ENCODE peak calls at places on chromosome 21, in eight cellular contexts. One of them, this sample, is unnamed. For H3K36me3 and H3K4me1, the result is how much of the 10 kb centered on the place peaks cover.

GRCh38 chr21:29196021-29196663 is 65.7 kb downstream of the MAP3K7CL start:
- DNase-seq in neural progenitor cell: no peak
- DNase-seq in fibroblast of lung: peak
- DNase-seq in left ventricle myocardium inferior: no peak
- DNase-seq in MM.1S: peak
- DNase-seq in psoas muscle: no peak
- DNase-seq in IMR-90: peak
- DNase-seq in heart left ventricle: peak
- DNase-seq in this sample: no peak

GRCh38 chr21:26845750-26846035 is 484 bp upstream of the ADAMTS1 start:
- DNase-seq in neural progenitor cell: no peak
- DNase-seq in fibroblast of lung: no peak
- DNase-seq in left ventricle myocardium inferior: no peak
- DNase-seq in MM.1S: no peak
- DNase-seq in psoas muscle: no peak
- DNase-seq in IMR-90: no peak
- DNase-seq in heart left ventricle: no peak
- DNase-seq in this sample: no peak

GRCh38 chr21:39660191-39660590 is 47.5 kb downstream of the B3GALT5 start:
- DNase-seq in neural progenitor cell: no peak
- DNase-seq in fibroblast of lung: peak
- DNase-seq in left ventricle myocardium inferior: peak
- DNase-seq in MM.1S: no peak
- DNase-seq in psoas muscle: no peak
- DNase-seq in IMR-90: peak
- DNase-seq in heart left ventricle: peak
- DNase-seq in this sample: no peak

GRCh38 chr21:30209571-30209970 is 6.3 kb downstream of the CLDN8 start:
- DNase-seq in neural progenitor cell: peak
- DNase-seq in fibroblast of lung: no peak
- DNase-seq in left ventricle myocardium inferior: no peak
- DNase-seq in MM.1S: no peak
- DNase-seq in psoas muscle: no peak
- DNase-seq in IMR-90: no peak
- DNase-seq in heart left ventricle: no peak
- DNase-seq in this sample: no peak

GRCh38 chr21:34836103-34836932 is 167.5 kb downstream of the CLIC6 start:
- DNase-seq in neural progenitor cell: no peak
- DNase-seq in fibroblast of lung: peak
- DNase-seq in left ventricle myocardium inferior: no peak
- DNase-seq in MM.1S: no peak
- DNase-seq in psoas muscle: peak
- DNase-seq in IMR-90: peak
- DNase-seq in heart left ventricle: peak
- DNase-seq in this sample: no peak

GRCh38 chr21:28537371-28538079 is 455.2 kb downstream of the LTN1 start:
- DNase-seq in neural progenitor cell: no peak
- DNase-seq in fibroblast of lung: peak
- DNase-seq in left ventricle myocardium inferior: no peak
- DNase-seq in MM.1S: no peak
- DNase-seq in psoas muscle: no peak
- DNase-seq in IMR-90: peak
- DNase-seq in heart left ventricle: no peak
- DNase-seq in this sample: no peak

GRCh38 chr21:36630485-36631206 is 68.3 kb upstream of the SIM2 start:
- DNase-seq in neural progenitor cell: peak
- DNase-seq in fibroblast of lung: peak
- DNase-seq in left ventricle myocardium inferior: peak
- DNase-seq in MM.1S: peak
- DNase-seq in psoas muscle: peak
- DNase-seq in IMR-90: peak
- DNase-seq in heart left ventricle: peak
- DNase-seq in this sample: no peak

GRCh38 chr21:39612233-39613028 is at the start of gene B3GALT5:
- DNase-seq in neural progenitor cell: peak
- DNase-seq in fibroblast of lung: peak
- DNase-seq in left ventricle myocardium inferior: no peak
- DNase-seq in MM.1S: no peak
- DNase-seq in psoas muscle: no peak
- DNase-seq in IMR-90: no peak
- DNase-seq in heart left ventricle: no peak
- DNase-seq in this sample: peak

GRCh38 chr21:28133116-28133515 is 859.6 kb downstream of the LTN1 start:
- DNase-seq in neural progenitor cell: no peak
- DNase-seq in fibroblast of lung: no peak
- DNase-seq in left ventricle myocardium inferior: no peak
- DNase-seq in MM.1S: no peak
- DNase-seq in psoas muscle: no peak
- DNase-seq in IMR-90: no peak
- DNase-seq in heart left ventricle: no peak
- DNase-seq in this sample: no peak

GRCh38 chr21:36471254-36471723 is 8.6 kb downstream of the CLDN14 start:
- DNase-seq in neural progenitor cell: no peak
- DNase-seq in fibroblast of lung: peak
- DNase-seq in left ventricle myocardium inferior: no peak
- DNase-seq in MM.1S: no peak
- DNase-seq in psoas muscle: no peak
- DNase-seq in IMR-90: peak
- DNase-seq in heart left ventricle: no peak
- DNase-seq in this sample: no peak

DNA sequence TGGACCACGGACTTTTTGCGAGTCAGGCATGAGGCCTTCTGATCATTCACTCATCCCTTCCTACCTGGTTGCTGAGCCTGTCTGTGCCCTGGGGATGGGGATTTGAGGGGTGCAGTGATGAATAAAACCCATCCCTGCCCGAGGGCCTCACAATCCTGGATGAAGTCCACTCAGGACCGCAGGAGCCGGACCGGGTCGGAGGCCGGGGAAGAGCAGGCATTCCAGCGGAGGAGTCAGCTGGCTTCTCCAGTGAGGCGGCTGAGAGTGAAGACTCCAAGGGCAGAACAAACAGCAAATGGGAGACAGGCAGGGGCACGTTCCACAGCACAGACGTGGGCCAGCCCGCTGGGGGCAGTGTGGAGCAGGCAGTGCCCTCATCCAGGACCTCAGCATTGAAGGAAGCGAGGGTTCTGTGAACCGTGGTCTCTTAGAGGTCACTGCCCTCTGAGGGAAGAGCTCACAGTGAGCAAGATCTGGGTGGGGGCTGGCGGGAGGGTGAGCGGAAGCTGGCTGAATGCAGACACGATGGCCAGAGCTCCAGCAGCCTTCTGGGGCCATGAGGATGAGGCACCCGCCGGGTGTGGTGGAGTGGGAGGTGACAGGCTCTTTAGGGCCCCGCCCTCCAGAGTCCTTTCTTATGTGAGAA is 10.9 kb upstream of the LRRC3 start:
- DNase-seq in neural progenitor cell: peak
- DNase-seq in fibroblast of lung: no peak
- DNase-seq in left ventricle myocardium inferior: peak
- DNase-seq in MM.1S: no peak
- DNase-seq in psoas muscle: peak
- DNase-seq in IMR-90: no peak
- DNase-seq in heart left ventricle: no peak
- DNase-seq in this sample: no peak
- TF ChIP-seq CTCF in neural progenitor cell: peak
- TF ChIP-seq CTCF in fibroblast of lung: no peak
- TF ChIP-seq CTCF in left ventricle myocardium inferior: no peak
- TF ChIP-seq CTCF in MM.1S: peak
- TF ChIP-seq CTCF in psoas muscle: no peak
- TF ChIP-seq CTCF in IMR-90: no peak
- TF ChIP-seq CTCF in heart left ventricle: no peak
- TF ChIP-seq CTCF in this sample: no peak

GRCh38 chr21:43869486-43870325 is 4.7 kb downstream of the AGPAT3 start:
- DNase-seq in neural progenitor cell: peak
- DNase-seq in fibroblast of lung: no peak
- DNase-seq in left ventricle myocardium inferior: no peak
- DNase-seq in MM.1S: no peak
- DNase-seq in psoas muscle: no peak
- DNase-seq in IMR-90: no peak
- DNase-seq in heart left ventricle: no peak
- DNase-seq in this sample: no peak
- H3K36me3 ChIP-seq in neural progenitor cell: under half
- H3K36me3 ChIP-seq in fibroblast of lung: under half
- H3K36me3 ChIP-seq in left ventricle myocardium inferior: under half
- H3K36me3 ChIP-seq in MM.1S: under half
- H3K36me3 ChIP-seq in psoas muscle: under half
- H3K36me3 ChIP-seq in IMR-90: under half
- H3K36me3 ChIP-seq in heart left ventricle: under half
- H3K36me3 ChIP-seq in this sample: under half

GRCh38 chr21:38438476-38438893 is 59.8 kb downstream of the ERG start:
- DNase-seq in neural progenitor cell: no peak
- DNase-seq in fibroblast of lung: peak
- DNase-seq in left ventricle myocardium inferior: peak
- DNase-seq in MM.1S: no peak
- DNase-seq in psoas muscle: peak
- DNase-seq in IMR-90: peak
- DNase-seq in heart left ventricle: peak
- DNase-seq in this sample: no peak
- H3K4me1 ChIP-seq in neural progenitor cell: under half
- H3K4me1 ChIP-seq in fibroblast of lung: under half
- H3K4me1 ChIP-seq in left ventricle myocardium inferior: half or more
- H3K4me1 ChIP-seq in MM.1S: under half
- H3K4me1 ChIP-seq in psoas muscle: under half
- H3K4me1 ChIP-seq in IMR-90: under half
- H3K4me1 ChIP-seq in heart left ventricle: half or more
- H3K4me1 ChIP-seq in this sample: under half

GRCh38 chr21:41651830-41652229 is 115.0 kb downstream of the RIPK4 start:
- DNase-seq in neural progenitor cell: no peak
- DNase-seq in fibroblast of lung: no peak
- DNase-seq in left ventricle myocardium inferior: no peak
- DNase-seq in MM.1S: no peak
- DNase-seq in psoas muscle: no peak
- DNase-seq in IMR-90: peak
- DNase-seq in heart left ventricle: no peak
- DNase-seq in this sample: no peak
- TF ChIP-seq CTCF in neural progenitor cell: no peak
- TF ChIP-seq CTCF in fibroblast of lung: no peak
- TF ChIP-seq CTCF in left ventricle myocardium inferior: no peak
- TF ChIP-seq CTCF in MM.1S: no peak
- TF ChIP-seq CTCF in psoas muscle: no peak
- TF ChIP-seq CTCF in IMR-90: no peak
- TF ChIP-seq CTCF in heart left ventricle: no peak
- TF ChIP-seq CTCF in this sample: no peak

GRCh38 chr21:46425061-46425460 is 33.6 kb upstream of the DIP2A start:
- DNase-seq in neural progenitor cell: no peak
- DNase-seq in fibroblast of lung: no peak
- DNase-seq in left ventricle myocardium inferior: no peak
- DNase-seq in MM.1S: no peak
- DNase-seq in psoas muscle: no peak
- DNase-seq in IMR-90: no peak
- DNase-seq in heart left ventricle: no peak
- DNase-seq in this sample: no peak
- H3K36me3 ChIP-seq in neural progenitor cell: under half
- H3K36me3 ChIP-seq in fibroblast of lung: under half
- H3K36me3 ChIP-seq in left ventricle myocardium inferior: half or more
- H3K36me3 ChIP-seq in MM.1S: under half
- H3K36me3 ChIP-seq in psoas muscle: under half
- H3K36me3 ChIP-seq in IMR-90: under half
- H3K36me3 ChIP-seq in heart left ventricle: half or more
- H3K36me3 ChIP-seq in this sample: under half

GRCh38 chr21:15051652-15052554 is 12.9 kb downstream of the NRIP1 start:
- DNase-seq in neural progenitor cell: no peak
- DNase-seq in fibroblast of lung: peak
- DNase-seq in left ventricle myocardium inferior: no peak
- DNase-seq in MM.1S: no peak
- DNase-seq in psoas muscle: no peak
- DNase-seq in IMR-90: peak
- DNase-seq in heart left ventricle: no peak
- DNase-seq in this sample: no peak

GRCh38 chr21:15054606-15055239 is 10.1 kb downstream of the NRIP1 start:
- DNase-seq in neural progenitor cell: no peak
- DNase-seq in fibroblast of lung: peak
- DNase-seq in left ventricle myocardium inferior: no peak
- DNase-seq in MM.1S: no peak
- DNase-seq in psoas muscle: no peak
- DNase-seq in IMR-90: no peak
- DNase-seq in heart left ventricle: no peak
- DNase-seq in this sample: no peak

GRCh38 chr21:15057290-15057689 is 7.5 kb downstream of the NRIP1 start:
- DNase-seq in neural progenitor cell: peak
- DNase-seq in fibroblast of lung: no peak
- DNase-seq in left ventricle myocardium inferior: no peak
- DNase-seq in MM.1S: no peak
- DNase-seq in psoas muscle: no peak
- DNase-seq in IMR-90: no peak
- DNase-seq in heart left ventricle: no peak
- DNase-seq in this sample: no peak

GRCh38 chr21:15053531-15053930 is 11.3 kb downstream of the NRIP1 start:
- DNase-seq in neural progenitor cell: no peak
- DNase-seq in fibroblast of lung: no peak
- DNase-seq in left ventricle myocardium inferior: no peak
- DNase-seq in MM.1S: no peak
- DNase-seq in psoas muscle: no peak
- DNase-seq in IMR-90: no peak
- DNase-seq in heart left ventricle: no peak
- DNase-seq in this sample: no peak

DNA sequence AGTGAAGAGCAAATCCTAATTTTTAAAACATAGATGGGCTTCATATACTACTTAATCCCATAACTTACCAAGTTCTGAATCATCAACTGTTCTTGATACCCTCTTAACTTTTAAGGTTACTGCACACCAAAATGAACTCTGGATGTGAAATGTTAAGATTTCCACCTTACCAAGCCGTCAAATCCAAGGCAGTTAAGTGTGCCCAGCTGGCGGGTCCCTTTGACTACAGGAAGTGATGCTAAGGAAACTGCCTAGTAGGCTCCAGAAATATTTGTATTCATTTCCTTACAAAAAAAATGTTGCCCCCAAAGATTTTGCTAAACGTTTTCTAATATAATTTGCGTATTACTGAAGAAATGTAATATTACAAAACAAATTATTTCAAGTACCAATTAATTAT is 10.7 kb downstream of the NRIP1 start:
- DNase-seq in neural progenitor cell: no peak
- DNase-seq in fibroblast of lung: no peak
- DNase-seq in left ventricle myocardium inferior: no peak
- DNase-seq in MM.1S: no peak
- DNase-seq in psoas muscle: no peak
- DNase-seq in IMR-90: no peak
- DNase-seq in heart left ventricle: peak
- DNase-seq in this sample: no peak
- H3K4me1 ChIP-seq in neural progenitor cell: under half
- H3K4me1 ChIP-seq in fibroblast of lung: under half
- H3K4me1 ChIP-seq in left ventricle myocardium inferior: half or more
- H3K4me1 ChIP-seq in MM.1S: under half
- H3K4me1 ChIP-seq in psoas muscle: half or more
- H3K4me1 ChIP-seq in IMR-90: under half
- H3K4me1 ChIP-seq in heart left ventricle: half or more
- H3K4me1 ChIP-seq in this sample: half or more

GRCh38 chr21:25421327-25422028 is 185.8 kb downstream of the MRPL39 start:
- DNase-seq in neural progenitor cell: peak
- DNase-seq in fibroblast of lung: peak
- DNase-seq in left ventricle myocardium inferior: no peak
- DNase-seq in MM.1S: peak
- DNase-seq in psoas muscle: no peak
- DNase-seq in IMR-90: peak
- DNase-seq in heart left ventricle: no peak
- DNase-seq in this sample: no peak
- TF ChIP-seq CTCF in neural progenitor cell: peak
- TF ChIP-seq CTCF in fibroblast of lung: peak
- TF ChIP-seq CTCF in left ventricle myocardium inferior: peak
- TF ChIP-seq CTCF in MM.1S: peak
- TF ChIP-seq CTCF in psoas muscle: peak
- TF ChIP-seq CTCF in IMR-90: peak
- TF ChIP-seq CTCF in heart left ventricle: peak
- TF ChIP-seq CTCF in this sample: peak